ENCODE peak calls at places on chromosome 4, in seven cellular contexts. D, P, G, Y, W, T and Z are unnamed samples. For H3K9me3, the result is how much of the 10 kb centered on the place peaks cover.

GRCh38 chr4:55393461-55394320 is 2.1 kb upstream of the TMEM165 start:
- DNase-seq in D (no peak), P (no peak), G (no peak), Y (no peak), W (peak), T (no peak), Z (no peak)

GRCh38 chr4:85686398-85686797 is 211.4 kb downstream of the ARHGAP24 start:
- DNase-seq in D (no peak), P (no peak), G (no peak), Y (no peak), W (no peak), T (no peak), Z (no peak)

GRCh38 chr4:150402968-150403367 is 179.0 kb upstream of the MAB21L2 start:
- DNase-seq in D (no peak), P (no peak), G (no peak), Y (no peak), W (peak), T (peak), Z (peak)

GRCh38 chr4:76723373-76723772 is 174.6 kb downstream of the SOWAHB start:
- DNase-seq in D (no peak), P (no peak), G (no peak), Y (no peak), W (no peak), T (no peak), Z (no peak)

GRCh38 chr4:100042235-100042634 is 92.2 kb upstream of the H2AZ1 start:
- DNase-seq in D (no peak), P (no peak), G (no peak), Y (no peak), W (no peak), T (no peak), Z (no peak)

GRCh38 chr4:71456841-71457240 is 118.0 kb downstream of the SLC4A4 start:
- DNase-seq in D (no peak), P (no peak), G (no peak), Y (peak), W (no peak), T (no peak), Z (no peak)

GRCh38 chr4:61628727-61629126 is 428.6 kb downstream of the ADGRL3 start:
- DNase-seq in D (no peak), P (no peak), G (no peak), Y (no peak), W (no peak), T (no peak), Z (no peak)

GRCh38 chr4:105989411-105990242 is 94.4 kb downstream of the NPNT start:
- DNase-seq in D (no peak), P (no peak), G (no peak), Y (no peak), W (no peak), T (no peak), Z (no peak)

GRCh38 chr4:111945014-111945413 is 200.2 kb upstream of the FAM241A start:
- DNase-seq in D (no peak), P (no peak), G (no peak), Y (no peak), W (no peak), T (no peak), Z (no peak)

GRCh38 chr4:113468165-113469022 is 293.1 kb downstream of the CAMK2D start:
- DNase-seq in D (no peak), P (peak), G (no peak), Y (peak), W (peak), T (peak), Z (peak)

GRCh38 chr4:147578057-147578476 is 39.1 kb upstream of the TMEM184C start:
- DNase-seq in D (no peak), P (no peak), G (no peak), Y (peak), W (no peak), T (no peak), Z (no peak)

GRCh38 chr4:127685292-127685691 is 44.9 kb upstream of the SLC25A31 start:
- DNase-seq in D (no peak), P (no peak), G (no peak), Y (no peak), W (no peak), T (no peak), Z (no peak)

GRCh38 chr4:171186700-171187099 is 626.5 kb upstream of the GALNTL6 start:
- DNase-seq in D (no peak), P (no peak), G (no peak), Y (no peak), W (no peak), T (no peak), Z (no peak)

GRCh38 chr4:2413821-2414610 is 4.4 kb downstream of the ZFYVE28 start:
- DNase-seq in D (no peak), P (no peak), G (peak), Y (no peak), W (peak), T (no peak), Z (peak)

GRCh38 chr4:41994461-41994860 is 4.1 kb downstream of the SLC30A9 start:
- DNase-seq in D (no peak), P (no peak), G (no peak), Y (no peak), W (no peak), T (no peak), Z (no peak)

GRCh38 chr4:41992967-41993857 is 2.9 kb downstream of the SLC30A9 start:
- DNase-seq in D (no peak), P (no peak), G (no peak), Y (no peak), W (no peak), T (no peak), Z (no peak)

GRCh38 chr4:41990029-41990382 is 324 bp upstream of the SLC30A9 start:
- DNase-seq in D (no peak), P (no peak), G (no peak), Y (peak), W (no peak), T (no peak), Z (no peak)

GRCh38 chr4:41991916-41992767 is 1.8 kb downstream of the SLC30A9 start:
- DNase-seq in D (no peak), P (no peak), G (no peak), Y (peak), W (no peak), T (no peak), Z (no peak)

GRCh38 chr4:41990383-41991111 is at the start of gene SLC30A9:
- DNase-seq in D (peak), P (peak), G (peak), Y (peak), W (peak), T (peak), Z (peak)
- TF ChIP-seq CTCF in D (peak), P (peak), G (peak), Y (no peak), W (peak), T (no peak), Z (no peak)

GRCh38 chr4:153622093-153622492 is 62.0 kb upstream of the TLR2 start:
- DNase-seq in D (no peak), P (no peak), G (no peak), Y (no peak), W (no peak), T (no peak), Z (no peak)
- H3K9me3 ChIP-seq in D (under half), P (under half), G (under half), Y (under half), W (under half), T (under half), Z (under half)

DNA sequence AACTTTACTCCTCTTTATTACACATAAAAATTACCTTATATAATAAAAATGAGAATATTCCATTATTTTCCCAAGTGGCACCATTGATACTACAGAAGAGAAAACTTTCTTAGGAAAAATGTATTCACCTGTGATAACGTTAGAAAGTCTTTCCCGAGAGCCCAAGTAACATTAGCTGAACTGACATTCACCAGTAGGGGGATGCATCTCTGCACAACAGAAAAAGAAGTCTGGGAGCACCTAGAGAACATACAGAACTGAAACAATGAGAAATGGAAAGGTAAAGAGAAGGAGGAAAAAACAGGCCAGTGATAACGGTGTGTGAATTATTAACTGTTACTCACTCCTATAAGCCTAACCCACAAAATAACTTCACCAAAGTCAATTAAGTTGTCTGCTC is 423.3 kb downstream of the CENPC start:
- DNase-seq in D (no peak), P (no peak), G (no peak), Y (no peak), W (no peak), T (no peak), Z (no peak)
- TF ChIP-seq CTCF in D (no peak), P (no peak), G (peak), Y (no peak), W (no peak), T (no peak), Z (no peak)

GRCh38 chr4:97479388-97479787 is 663.9 kb downstream of the STPG2 start:
- DNase-seq in D (no peak), P (no peak), G (no peak), Y (no peak), W (no peak), T (no peak), Z (no peak)

GRCh38 chr4:97475621-97476020 is 667.7 kb downstream of the STPG2 start:
- DNase-seq in D (no peak), P (no peak), G (no peak), Y (no peak), W (no peak), T (no peak), Z (no peak)

DNA sequence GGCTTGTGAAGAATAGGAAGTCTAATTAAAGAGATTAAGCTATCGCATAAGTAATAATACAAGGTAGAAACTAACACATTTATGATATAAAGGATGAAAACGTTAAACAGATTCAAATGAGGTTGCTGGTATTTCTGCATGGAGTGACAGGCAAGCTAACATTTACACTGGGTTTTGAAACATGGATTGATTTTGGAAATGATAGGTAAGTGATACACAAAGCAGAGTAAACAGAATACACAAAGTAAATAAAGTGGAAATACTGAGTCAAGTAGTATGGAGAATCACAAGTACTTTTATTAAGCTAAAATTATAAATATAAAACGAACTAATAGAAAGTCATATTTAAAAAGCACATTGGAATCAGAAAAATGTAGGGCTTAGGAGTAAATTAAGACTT is 665.3 kb downstream of the STPG2 start:
- DNase-seq in D (no peak), P (no peak), G (no peak), Y (no peak), W (no peak), T (no peak), Z (no peak)
- H3K9me3 ChIP-seq in D (under half), P (under half), G (under half), Y (under half), W (under half), T (under half), Z (under half)

GRCh38 chr4:38606587-38606905 is 57.5 kb upstream of the KLF3 start:
- DNase-seq in D (no peak), P (no peak), G (peak), Y (no peak), W (no peak), T (no peak), Z (no peak)
- TF ChIP-seq CTCF in D (no peak), P (no peak), G (peak), Y (no peak), W (no peak), T (no peak), Z (no peak)

DNA sequence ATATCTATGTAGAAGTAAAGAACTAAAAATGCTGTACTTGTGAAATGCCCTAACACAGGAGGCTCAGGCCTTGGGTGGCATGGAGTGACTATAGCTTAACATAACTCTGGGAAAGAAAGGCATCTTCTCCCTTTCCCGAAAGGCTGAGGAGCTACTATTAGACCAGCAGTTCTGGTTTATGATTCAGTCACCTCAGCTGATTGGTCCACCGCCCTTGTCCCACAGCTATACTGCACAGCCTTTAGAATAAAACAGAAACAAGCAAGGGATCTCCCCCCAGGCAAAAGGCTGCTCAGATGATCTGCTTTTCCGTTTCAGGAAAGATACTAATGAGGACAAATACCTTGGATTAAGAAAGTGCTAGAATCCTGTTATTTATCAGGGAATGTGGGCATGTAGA is 171.3 kb downstream of the SNCA start:
- DNase-seq in D (no peak), P (no peak), G (no peak), Y (no peak), W (no peak), T (no peak), Z (no peak)
- H3K9me3 ChIP-seq in D (under half), P (under half), G (under half), Y (under half), W (under half), T (under half), Z (under half)

DNA sequence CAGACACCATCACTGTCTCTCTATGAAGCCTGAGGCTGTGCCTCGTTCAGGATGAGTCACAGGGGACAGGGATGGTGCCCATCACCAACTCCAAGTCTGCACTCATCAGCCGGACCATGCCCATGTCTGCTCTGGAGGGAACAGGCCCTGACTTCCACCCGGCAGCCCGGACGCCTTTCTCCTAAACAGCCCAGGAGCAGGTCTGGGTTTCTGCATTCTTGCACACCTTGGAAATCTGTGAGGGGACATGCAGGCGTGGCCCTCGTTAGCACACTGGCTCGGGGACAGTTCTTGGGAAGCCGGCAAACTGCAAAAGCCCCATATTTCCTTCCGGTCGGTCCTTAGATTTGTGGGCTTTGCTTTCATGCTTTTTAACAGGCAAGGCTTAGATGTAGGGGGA is 67.9 kb upstream of the AFAP1 start:
- DNase-seq in D (no peak), P (no peak), G (no peak), Y (no peak), W (no peak), T (no peak), Z (no peak)
- TF ChIP-seq CTCF in D (no peak), P (no peak), G (no peak), Y (no peak), W (no peak), T (no peak), Z (no peak)

GRCh38 chr4:314296-314903 is 9.1 kb upstream of the ZNF732 start:
- DNase-seq in D (no peak), P (no peak), G (no peak), Y (no peak), W (no peak), T (no peak), Z (no peak)
- H3K9me3 ChIP-seq in D (under half), P (under half), G (under half), Y (under half), W (under half), T (under half), Z (under half)